ENCODE peak calls at places on chromosomes 6 and 20, in nine cellular contexts. One of them, this sample, is unnamed.

GRCh38 chr6:44045672-44046015 is 81.6 kb downstream of the MRPL14 start:
- DNase-seq in brain microvascular endothelial cell: no peak
- DNase-seq in nephron progenitor cell: no peak
- DNase-seq in dorsolateral prefrontal cortex: peak; percentile 78
- DNase-seq in GM13977: no peak
- DNase-seq in upper lobe of right lung: no peak
- DNase-seq in left lung: peak; percentile 57
- DNase-seq in retinal pigment epithelial cell: no peak
- DNase-seq in AG09309: no peak
- DNase-seq in this sample: no peak

GRCh38 chr6:138682722-138683521 is 90.6 kb upstream of the CCDC28A start:
- DNase-seq in brain microvascular endothelial cell: peak; percentile 90
- DNase-seq in nephron progenitor cell: no peak
- DNase-seq in dorsolateral prefrontal cortex: no peak
- DNase-seq in GM13977: no peak
- DNase-seq in upper lobe of right lung: no peak
- DNase-seq in left lung: no peak
- DNase-seq in retinal pigment epithelial cell: no peak
- DNase-seq in AG09309: peak; percentile 46
- DNase-seq in this sample: no peak

GRCh38 chr20:40319741-40320499 is 369.1 kb downstream of the MAFB start:
- DNase-seq in brain microvascular endothelial cell: no peak
- DNase-seq in nephron progenitor cell: no peak
- DNase-seq in dorsolateral prefrontal cortex: no peak
- DNase-seq in GM13977: no peak
- DNase-seq in upper lobe of right lung: no peak
- DNase-seq in left lung: no peak
- DNase-seq in retinal pigment epithelial cell: no peak
- DNase-seq in AG09309: no peak
- DNase-seq in this sample: no peak

GRCh38 chr20:1209447-1210387 is 6.5 kb downstream of the C20orf202 start:
- DNase-seq in brain microvascular endothelial cell: no peak
- DNase-seq in nephron progenitor cell: no peak
- DNase-seq in dorsolateral prefrontal cortex: no peak
- DNase-seq in GM13977: no peak
- DNase-seq in upper lobe of right lung: no peak
- DNase-seq in left lung: no peak
- DNase-seq in retinal pigment epithelial cell: no peak
- DNase-seq in AG09309: no peak
- DNase-seq in this sample: no peak

GRCh38 chr20:33518071-33518470 is 28.2 kb downstream of the CBFA2T2 start:
- DNase-seq in brain microvascular endothelial cell: peak; percentile 72
- DNase-seq in nephron progenitor cell: no peak
- DNase-seq in dorsolateral prefrontal cortex: no peak
- DNase-seq in GM13977: no peak
- DNase-seq in upper lobe of right lung: peak; percentile 16
- DNase-seq in left lung: no peak
- DNase-seq in retinal pigment epithelial cell: peak; percentile 86
- DNase-seq in AG09309: peak; percentile 25
- DNase-seq in this sample: no peak

GRCh38 chr20:10185741-10186558 is 32.7 kb upstream of the SNAP25 start:
- DNase-seq in brain microvascular endothelial cell: no peak
- DNase-seq in nephron progenitor cell: no peak
- DNase-seq in dorsolateral prefrontal cortex: no peak
- DNase-seq in GM13977: no peak
- DNase-seq in upper lobe of right lung: no peak
- DNase-seq in left lung: no peak
- DNase-seq in retinal pigment epithelial cell: no peak
- DNase-seq in AG09309: no peak
- DNase-seq in this sample: no peak

GRCh38 chr20:24470782-24471582 is 1.6 kb downstream of the SYNDIG1 start:
- DNase-seq in brain microvascular endothelial cell: no peak
- DNase-seq in nephron progenitor cell: peak; percentile 39
- DNase-seq in dorsolateral prefrontal cortex: peak; percentile 66
- DNase-seq in GM13977: no peak
- DNase-seq in upper lobe of right lung: peak; percentile 10
- DNase-seq in left lung: no peak
- DNase-seq in retinal pigment epithelial cell: no peak
- DNase-seq in AG09309: no peak
- DNase-seq in this sample: no peak

GRCh38 chr20:10447028-10447427 is 11.9 kb downstream of the SLX4IP start:
- DNase-seq in brain microvascular endothelial cell: peak; percentile 66
- DNase-seq in nephron progenitor cell: no peak
- DNase-seq in dorsolateral prefrontal cortex: no peak
- DNase-seq in GM13977: peak; percentile 71
- DNase-seq in upper lobe of right lung: no peak
- DNase-seq in left lung: no peak
- DNase-seq in retinal pigment epithelial cell: peak; percentile 38
- DNase-seq in AG09309: peak; percentile 55
- DNase-seq in this sample: no peak

GRCh38 chr6:164252952-164253351 is 838.4 kb downstream of the QKI start:
- DNase-seq in brain microvascular endothelial cell: no peak
- DNase-seq in nephron progenitor cell: peak; percentile 57
- DNase-seq in dorsolateral prefrontal cortex: no peak
- DNase-seq in GM13977: no peak
- DNase-seq in upper lobe of right lung: no peak
- DNase-seq in left lung: no peak
- DNase-seq in retinal pigment epithelial cell: no peak
- DNase-seq in AG09309: no peak
- DNase-seq in this sample: peak; percentile 40

GRCh38 chr6:149176971-149177667 is 140.4 kb upstream of the TAB2 start:
- DNase-seq in brain microvascular endothelial cell: no peak
- DNase-seq in nephron progenitor cell: no peak
- DNase-seq in dorsolateral prefrontal cortex: no peak
- DNase-seq in GM13977: no peak
- DNase-seq in upper lobe of right lung: no peak
- DNase-seq in left lung: no peak
- DNase-seq in retinal pigment epithelial cell: no peak
- DNase-seq in AG09309: no peak
- DNase-seq in this sample: no peak

GRCh38 chr6:168616807-168617756 is 176.1 kb downstream of the SMOC2 start:
- DNase-seq in brain microvascular endothelial cell: no peak
- DNase-seq in nephron progenitor cell: no peak
- DNase-seq in dorsolateral prefrontal cortex: peak; percentile 40
- DNase-seq in GM13977: no peak
- DNase-seq in upper lobe of right lung: no peak
- DNase-seq in left lung: no peak
- DNase-seq in retinal pigment epithelial cell: no peak
- DNase-seq in AG09309: no peak
- DNase-seq in this sample: no peak
- TF ChIP-seq CTCF in brain microvascular endothelial cell: no peak
- TF ChIP-seq CTCF in nephron progenitor cell: no peak
- TF ChIP-seq CTCF in dorsolateral prefrontal cortex: peak; percentile 51
- TF ChIP-seq CTCF in GM13977: no peak
- TF ChIP-seq CTCF in upper lobe of right lung: peak; percentile 11
- TF ChIP-seq CTCF in left lung: no peak
- TF ChIP-seq CTCF in retinal pigment epithelial cell: no peak
- TF ChIP-seq CTCF in AG09309: no peak
- TF ChIP-seq CTCF in this sample: no peak

GRCh38 chr20:62707281-62707941 is 1.2 kb upstream of the NTSR1 start:
- DNase-seq in brain microvascular endothelial cell: no peak
- DNase-seq in nephron progenitor cell: no peak
- DNase-seq in dorsolateral prefrontal cortex: no peak
- DNase-seq in GM13977: no peak
- DNase-seq in upper lobe of right lung: no peak
- DNase-seq in left lung: no peak
- DNase-seq in retinal pigment epithelial cell: no peak
- DNase-seq in AG09309: no peak
- DNase-seq in this sample: no peak
- TF ChIP-seq CTCF in brain microvascular endothelial cell: no peak
- TF ChIP-seq CTCF in nephron progenitor cell: no peak
- TF ChIP-seq CTCF in dorsolateral prefrontal cortex: no peak
- TF ChIP-seq CTCF in GM13977: no peak
- TF ChIP-seq CTCF in upper lobe of right lung: no peak
- TF ChIP-seq CTCF in left lung: no peak
- TF ChIP-seq CTCF in retinal pigment epithelial cell: no peak
- TF ChIP-seq CTCF in AG09309: no peak
- TF ChIP-seq CTCF in this sample: no peak

GRCh38 chr6:3331948-3332347 is 73.2 kb downstream of the PSMG4 start:
- DNase-seq in brain microvascular endothelial cell: no peak
- DNase-seq in nephron progenitor cell: no peak
- DNase-seq in dorsolateral prefrontal cortex: no peak
- DNase-seq in GM13977: no peak
- DNase-seq in upper lobe of right lung: no peak
- DNase-seq in left lung: no peak
- DNase-seq in retinal pigment epithelial cell: no peak
- DNase-seq in AG09309: no peak
- DNase-seq in this sample: no peak

GRCh38 chr6:3329491-3330051 is 70.8 kb downstream of the PSMG4 start:
- DNase-seq in brain microvascular endothelial cell: no peak
- DNase-seq in nephron progenitor cell: no peak
- DNase-seq in dorsolateral prefrontal cortex: no peak
- DNase-seq in GM13977: no peak
- DNase-seq in upper lobe of right lung: no peak
- DNase-seq in left lung: no peak
- DNase-seq in retinal pigment epithelial cell: no peak
- DNase-seq in AG09309: no peak
- DNase-seq in this sample: no peak

GRCh38 chr6:3331498-3331897 is 72.8 kb downstream of the PSMG4 start:
- DNase-seq in brain microvascular endothelial cell: no peak
- DNase-seq in nephron progenitor cell: no peak
- DNase-seq in dorsolateral prefrontal cortex: no peak
- DNase-seq in GM13977: no peak
- DNase-seq in upper lobe of right lung: no peak
- DNase-seq in left lung: no peak
- DNase-seq in retinal pigment epithelial cell: no peak
- DNase-seq in AG09309: no peak
- DNase-seq in this sample: no peak

GRCh38 chr6:3328796-3329195 is 70.0 kb downstream of the PSMG4 start:
- DNase-seq in brain microvascular endothelial cell: no peak
- DNase-seq in nephron progenitor cell: no peak
- DNase-seq in dorsolateral prefrontal cortex: no peak
- DNase-seq in GM13977: no peak
- DNase-seq in upper lobe of right lung: no peak
- DNase-seq in left lung: no peak
- DNase-seq in retinal pigment epithelial cell: no peak
- DNase-seq in AG09309: no peak
- DNase-seq in this sample: no peak

GRCh38 chr6:3330199-3330598 is 71.5 kb downstream of the PSMG4 start:
- DNase-seq in brain microvascular endothelial cell: no peak
- DNase-seq in nephron progenitor cell: no peak
- DNase-seq in dorsolateral prefrontal cortex: no peak
- DNase-seq in GM13977: no peak
- DNase-seq in upper lobe of right lung: no peak
- DNase-seq in left lung: no peak
- DNase-seq in retinal pigment epithelial cell: no peak
- DNase-seq in AG09309: no peak
- DNase-seq in this sample: no peak
- TF ChIP-seq CTCF in brain microvascular endothelial cell: peak; percentile 47
- TF ChIP-seq CTCF in nephron progenitor cell: no peak
- TF ChIP-seq CTCF in dorsolateral prefrontal cortex: no peak
- TF ChIP-seq CTCF in GM13977: peak; percentile 31
- TF ChIP-seq CTCF in upper lobe of right lung: no peak
- TF ChIP-seq CTCF in left lung: no peak
- TF ChIP-seq CTCF in retinal pigment epithelial cell: peak; percentile 21
- TF ChIP-seq CTCF in AG09309: no peak
- TF ChIP-seq CTCF in this sample: no peak

GRCh38 chr20:47784599-47785320 is 521 bp downstream of the SULF2 start:
- DNase-seq in brain microvascular endothelial cell: no peak
- DNase-seq in nephron progenitor cell: peak; percentile 66
- DNase-seq in dorsolateral prefrontal cortex: no peak
- DNase-seq in GM13977: peak; percentile 45
- DNase-seq in upper lobe of right lung: no peak
- DNase-seq in left lung: peak; percentile 36
- DNase-seq in retinal pigment epithelial cell: no peak
- DNase-seq in AG09309: no peak
- DNase-seq in this sample: no peak
- TF ChIP-seq CTCF in brain microvascular endothelial cell: peak; percentile 52
- TF ChIP-seq CTCF in nephron progenitor cell: no peak
- TF ChIP-seq CTCF in dorsolateral prefrontal cortex: no peak
- TF ChIP-seq CTCF in GM13977: no peak
- TF ChIP-seq CTCF in upper lobe of right lung: no peak
- TF ChIP-seq CTCF in left lung: no peak
- TF ChIP-seq CTCF in retinal pigment epithelial cell: peak; percentile 30
- TF ChIP-seq CTCF in AG09309: peak; percentile 36
- TF ChIP-seq CTCF in this sample: peak; percentile 55

DNA sequence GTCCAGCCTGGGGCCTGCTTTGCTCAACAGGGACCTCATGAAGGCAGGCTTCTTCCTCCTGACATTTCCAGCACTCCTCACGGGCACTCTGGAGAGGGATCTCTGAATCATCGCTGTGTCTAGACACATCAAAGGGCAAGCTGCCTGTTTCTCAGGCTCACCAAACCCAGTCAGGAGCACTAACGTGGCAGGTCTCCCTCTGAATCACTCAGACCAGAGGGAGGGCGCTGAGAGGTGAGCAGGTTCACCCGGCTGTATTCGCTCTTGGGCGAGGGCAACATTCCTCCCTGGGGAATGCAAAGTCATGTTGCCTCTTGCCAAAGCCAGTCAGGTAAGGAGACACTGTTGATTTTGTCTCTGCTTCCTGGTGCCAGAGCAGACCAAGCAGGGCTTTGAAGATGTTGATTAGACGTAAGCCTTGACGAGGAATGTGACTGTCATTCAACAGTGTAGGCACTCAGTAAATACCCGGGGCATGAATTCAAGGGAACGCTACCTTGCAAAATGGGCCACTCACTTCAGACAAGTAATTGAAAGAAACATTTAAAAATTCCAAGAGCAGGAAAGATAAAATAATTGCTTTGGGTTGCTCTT is 50.1 kb downstream of the CYP24A1 start:
- DNase-seq in brain microvascular endothelial cell: peak; percentile 98
- DNase-seq in nephron progenitor cell: peak; percentile 14
- DNase-seq in dorsolateral prefrontal cortex: no peak
- DNase-seq in GM13977: no peak
- DNase-seq in upper lobe of right lung: peak; percentile 81
- DNase-seq in left lung: peak; percentile 86
- DNase-seq in retinal pigment epithelial cell: peak; percentile 100
- DNase-seq in AG09309: peak; percentile 94
- DNase-seq in this sample: peak; percentile 25
- TF ChIP-seq CTCF in brain microvascular endothelial cell: no peak
- TF ChIP-seq CTCF in nephron progenitor cell: no peak
- TF ChIP-seq CTCF in dorsolateral prefrontal cortex: no peak
- TF ChIP-seq CTCF in GM13977: no peak
- TF ChIP-seq CTCF in upper lobe of right lung: no peak
- TF ChIP-seq CTCF in left lung: no peak
- TF ChIP-seq CTCF in retinal pigment epithelial cell: no peak
- TF ChIP-seq CTCF in AG09309: no peak
- TF ChIP-seq CTCF in this sample: no peak

This sample was measured in mesothelial cell of epicardium.